ENCODE peak calls at places on chromosomes 7 and 10, in five cellular contexts. One of them, this sample, is unnamed.

GRCh38 chr10:80199828-80200227 is 5.5 kb downstream of the ANXA11 start:
- DNase-seq in trophoblast cell: peak
- DNase-seq in neuronal stem cell: no peak
- DNase-seq in H9: no peak
- DNase-seq in mesenchymal stem cell: peak
- DNase-seq in this sample: no peak

GRCh38 chr7:138245682-138246081 is 169.4 kb downstream of the AKR1D1 start:
- DNase-seq in mesenchymal stem cell: peak
- DNase-seq in trophoblast cell: peak
- DNase-seq in H9: no peak
- DNase-seq in neuronal stem cell: no peak
- DNase-seq in this sample: no peak

GRCh38 chr7:131563918-131564317 is 7.5 kb upstream of the PODXL start:
- DNase-seq in H9: no peak
- DNase-seq in trophoblast cell: no peak
- DNase-seq in mesenchymal stem cell: no peak
- DNase-seq in neuronal stem cell: no peak
- DNase-seq in this sample: no peak

GRCh38 chr7:147771344-147771743 is 819.2 kb upstream of the C7orf33 start:
- DNase-seq in neuronal stem cell: peak
- DNase-seq in trophoblast cell: no peak
- DNase-seq in H9: no peak
- DNase-seq in mesenchymal stem cell: no peak
- DNase-seq in this sample: no peak

GRCh38 chr7:150903627-150904026 is 51.3 kb downstream of the AOC1 start:
- DNase-seq in H9: no peak
- DNase-seq in neuronal stem cell: no peak
- DNase-seq in mesenchymal stem cell: no peak
- DNase-seq in trophoblast cell: no peak
- DNase-seq in this sample: no peak

GRCh38 chr10:30835146-30835545 is 196.5 kb downstream of the ZNF438 start:
- DNase-seq in H9: no peak
- DNase-seq in trophoblast cell: no peak
- DNase-seq in neuronal stem cell: peak
- DNase-seq in mesenchymal stem cell: no peak
- DNase-seq in this sample: no peak

GRCh38 chr7:519974-520458 is 370 bp upstream of the PDGFA start:
- DNase-seq in mesenchymal stem cell: peak
- DNase-seq in neuronal stem cell: no peak
- DNase-seq in H9: peak
- DNase-seq in trophoblast cell: peak
- DNase-seq in this sample: peak

GRCh38 chr7:1928555-1929348 is 258.7 kb downstream of the ELFN1 start:
- DNase-seq in neuronal stem cell: no peak
- DNase-seq in H9: no peak
- DNase-seq in trophoblast cell: no peak
- DNase-seq in mesenchymal stem cell: no peak
- DNase-seq in this sample: no peak

GRCh38 chr7:159083698-159084068 is 61.0 kb downstream of the VIPR2 start:
- DNase-seq in H9: peak
- DNase-seq in neuronal stem cell: no peak
- DNase-seq in trophoblast cell: no peak
- DNase-seq in mesenchymal stem cell: no peak
- DNase-seq in this sample: no peak

GRCh38 chr7:134329614-134330316 is 13.0 kb upstream of the SLC35B4 start:
- DNase-seq in neuronal stem cell: no peak
- DNase-seq in mesenchymal stem cell: no peak
- DNase-seq in trophoblast cell: no peak
- DNase-seq in H9: no peak
- DNase-seq in this sample: no peak

GRCh38 chr7:128076831-128077271 is 45.6 kb upstream of the LRRC4 start:
- DNase-seq in mesenchymal stem cell: no peak
- DNase-seq in H9: no peak
- DNase-seq in trophoblast cell: no peak
- DNase-seq in neuronal stem cell: no peak
- DNase-seq in this sample: no peak

GRCh38 chr10:78389419-78389818 is 355.8 kb downstream of the RPS24 start:
- DNase-seq in mesenchymal stem cell: no peak
- DNase-seq in neuronal stem cell: no peak
- DNase-seq in H9: no peak
- DNase-seq in trophoblast cell: no peak
- DNase-seq in this sample: no peak

GRCh38 chr10:116809528-116810500 is 39.5 kb upstream of the ENO4 start:
- DNase-seq in H9: peak
- DNase-seq in trophoblast cell: peak
- DNase-seq in mesenchymal stem cell: no peak
- DNase-seq in neuronal stem cell: no peak
- DNase-seq in this sample: peak

GRCh38 chr10:117664288-117664687 is 121.7 kb downstream of the EMX2 start:
- DNase-seq in H9: no peak
- DNase-seq in trophoblast cell: no peak
- DNase-seq in neuronal stem cell: no peak
- DNase-seq in mesenchymal stem cell: no peak
- DNase-seq in this sample: no peak

GRCh38 chr10:78170026-78170475 is 136.4 kb downstream of the RPS24 start:
- DNase-seq in mesenchymal stem cell: peak
- DNase-seq in H9: no peak
- DNase-seq in neuronal stem cell: no peak
- DNase-seq in trophoblast cell: no peak
- DNase-seq in this sample: no peak

GRCh38 chr10:79058899-79059771 is 9.6 kb upstream of the ZMIZ1 start:
- DNase-seq in trophoblast cell: no peak
- DNase-seq in neuronal stem cell: no peak
- DNase-seq in H9: no peak
- DNase-seq in mesenchymal stem cell: no peak
- DNase-seq in this sample: no peak

GRCh38 chr7:73827568-73828106 is 3.2 kb upstream of the CLDN4 start:
- DNase-seq in mesenchymal stem cell: no peak
- DNase-seq in trophoblast cell: no peak
- DNase-seq in neuronal stem cell: no peak
- DNase-seq in H9: peak
- DNase-seq in this sample: no peak

GRCh38 chr7:73978681-73979563 is 49.1 kb upstream of the ELN start:
- DNase-seq in H9: peak
- DNase-seq in trophoblast cell: peak
- DNase-seq in mesenchymal stem cell: no peak
- DNase-seq in neuronal stem cell: no peak
- DNase-seq in this sample: peak

DNA sequence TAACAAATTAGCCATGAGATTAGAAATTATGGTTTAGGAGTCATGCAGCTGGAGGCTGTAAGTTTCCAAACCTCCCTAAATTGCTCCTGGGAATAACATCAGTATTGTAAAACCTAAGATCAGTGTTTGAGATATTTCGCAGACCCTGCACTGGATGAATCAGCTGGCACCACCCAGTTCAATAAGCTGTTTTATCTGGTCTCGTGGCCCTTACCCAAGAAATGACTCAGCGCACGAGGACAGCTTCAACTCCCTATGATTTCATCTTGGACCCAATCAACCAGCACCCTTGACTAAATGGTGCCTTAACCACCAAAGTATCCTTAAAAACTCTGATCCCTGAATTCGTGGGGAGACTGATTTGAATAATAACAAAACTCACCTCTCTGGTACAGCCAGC is 482.0 kb upstream of the PCDH15 start:
- DNase-seq in neuronal stem cell: no peak
- DNase-seq in mesenchymal stem cell: peak
- DNase-seq in trophoblast cell: peak
- DNase-seq in H9: no peak
- DNase-seq in this sample: no peak
- H2BK12ac ChIP-seq in neuronal stem cell: no peak
- H2BK12ac ChIP-seq in mesenchymal stem cell: no peak
- H2BK12ac ChIP-seq in trophoblast cell: no peak
- H2BK12ac ChIP-seq in H9: no peak
- H2BK12ac ChIP-seq in this sample: no peak

GRCh38 chr7:47889723-47890122 is 58.5 kb downstream of the PKD1L1 start:
- DNase-seq in mesenchymal stem cell: no peak
- DNase-seq in trophoblast cell: no peak
- DNase-seq in neuronal stem cell: no peak
- DNase-seq in H9: no peak
- DNase-seq in this sample: no peak

GRCh38 chr7:47888371-47889265 is 59.6 kb downstream of the PKD1L1 start:
- DNase-seq in mesenchymal stem cell: no peak
- DNase-seq in neuronal stem cell: no peak
- DNase-seq in H9: no peak
- DNase-seq in trophoblast cell: no peak
- DNase-seq in this sample: no peak

GRCh38 chr7:47890606-47891005 is 57.7 kb downstream of the PKD1L1 start:
- DNase-seq in trophoblast cell: no peak
- DNase-seq in H9: no peak
- DNase-seq in neuronal stem cell: no peak
- DNase-seq in mesenchymal stem cell: no peak
- DNase-seq in this sample: no peak

GRCh38 chr7:47887016-47887640 is 61.1 kb downstream of the PKD1L1 start:
- DNase-seq in neuronal stem cell: no peak
- DNase-seq in H9: no peak
- DNase-seq in trophoblast cell: no peak
- DNase-seq in mesenchymal stem cell: no peak
- DNase-seq in this sample: peak

DNA sequence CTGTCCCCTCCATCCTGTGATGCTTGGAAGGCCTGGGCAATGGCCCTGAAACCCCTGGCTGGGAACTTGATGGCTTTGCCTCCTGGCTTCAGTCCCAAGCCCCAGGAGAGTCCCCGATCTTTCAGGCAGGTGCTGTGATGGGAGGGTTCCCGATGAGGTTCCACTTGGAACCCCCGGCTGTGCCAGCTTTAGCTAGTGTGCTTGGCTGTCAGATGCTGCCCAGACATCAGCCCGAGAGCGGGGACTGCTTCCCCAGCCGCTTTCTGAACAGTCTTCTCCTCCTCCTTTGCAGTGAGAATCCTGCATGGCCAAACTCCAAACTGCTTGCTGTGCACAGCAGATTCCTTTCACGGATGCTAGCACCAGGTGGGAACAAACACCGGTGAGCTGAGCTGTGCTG is 58.1 kb downstream of the PKD1L1 start:
- DNase-seq in H9: no peak
- DNase-seq in trophoblast cell: no peak
- DNase-seq in mesenchymal stem cell: no peak
- DNase-seq in neuronal stem cell: no peak
- DNase-seq in this sample: peak
- H2BK12ac ChIP-seq in H9: no peak
- H2BK12ac ChIP-seq in trophoblast cell: no peak
- H2BK12ac ChIP-seq in mesenchymal stem cell: no peak
- H2BK12ac ChIP-seq in neuronal stem cell: no peak
- H2BK12ac ChIP-seq in this sample: no peak

GRCh38 chr7:81120803-81121202 is 202.0 kb upstream of the SEMA3C start:
- DNase-seq in neuronal stem cell: no peak
- DNase-seq in trophoblast cell: no peak
- DNase-seq in H9: no peak
- DNase-seq in mesenchymal stem cell: no peak
- DNase-seq in this sample: no peak
- H2BK12ac ChIP-seq in neuronal stem cell: no peak
- H2BK12ac ChIP-seq in trophoblast cell: no peak
- H2BK12ac ChIP-seq in H9: no peak
- H2BK12ac ChIP-seq in mesenchymal stem cell: no peak
- H2BK12ac ChIP-seq in this sample: no peak

GRCh38 chr10:21169271-21169670 is 272.2 kb upstream of the NEBL start:
- DNase-seq in neuronal stem cell: no peak
- DNase-seq in trophoblast cell: peak
- DNase-seq in mesenchymal stem cell: no peak
- DNase-seq in H9: no peak
- DNase-seq in this sample: no peak
- H2BK12ac ChIP-seq in neuronal stem cell: no peak
- H2BK12ac ChIP-seq in trophoblast cell: no peak
- H2BK12ac ChIP-seq in mesenchymal stem cell: no peak
- H2BK12ac ChIP-seq in H9: no peak
- H2BK12ac ChIP-seq in this sample: no peak

DNA sequence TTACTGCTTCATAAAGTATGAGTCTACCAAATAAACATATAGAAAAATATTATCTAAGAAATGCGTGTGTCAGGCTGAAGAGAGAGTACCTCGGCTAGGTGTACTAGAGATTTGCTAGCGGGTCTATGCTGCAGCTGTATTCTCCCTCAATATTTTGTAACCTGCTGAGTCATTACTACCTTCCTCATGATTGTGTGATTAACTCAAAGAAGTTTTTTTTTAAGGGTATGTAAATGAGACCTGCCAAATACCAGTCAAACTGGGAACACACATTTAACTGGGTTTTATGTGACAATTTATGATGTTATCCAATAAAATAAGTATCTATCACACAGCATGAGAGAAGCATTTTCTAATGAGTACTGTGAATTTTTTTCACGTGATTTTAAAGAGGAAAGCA is 180.4 kb downstream of the RNF133 start:
- DNase-seq in H9: no peak
- DNase-seq in mesenchymal stem cell: no peak
- DNase-seq in trophoblast cell: peak
- DNase-seq in neuronal stem cell: no peak
- DNase-seq in this sample: no peak
- H2BK12ac ChIP-seq in H9: no peak
- H2BK12ac ChIP-seq in mesenchymal stem cell: no peak
- H2BK12ac ChIP-seq in trophoblast cell: no peak
- H2BK12ac ChIP-seq in neuronal stem cell: no peak
- H2BK12ac ChIP-seq in this sample: no peak

GRCh38 chr10:43045246-43045621 is 31.6 kb upstream of the RET start:
- DNase-seq in mesenchymal stem cell: no peak
- DNase-seq in H9: no peak
- DNase-seq in trophoblast cell: no peak
- DNase-seq in neuronal stem cell: no peak
- DNase-seq in this sample: no peak
- H2BK12ac ChIP-seq in mesenchymal stem cell: no peak
- H2BK12ac ChIP-seq in H9: no peak
- H2BK12ac ChIP-seq in trophoblast cell: no peak
- H2BK12ac ChIP-seq in neuronal stem cell: peak
- H2BK12ac ChIP-seq in this sample: peak

DNA sequence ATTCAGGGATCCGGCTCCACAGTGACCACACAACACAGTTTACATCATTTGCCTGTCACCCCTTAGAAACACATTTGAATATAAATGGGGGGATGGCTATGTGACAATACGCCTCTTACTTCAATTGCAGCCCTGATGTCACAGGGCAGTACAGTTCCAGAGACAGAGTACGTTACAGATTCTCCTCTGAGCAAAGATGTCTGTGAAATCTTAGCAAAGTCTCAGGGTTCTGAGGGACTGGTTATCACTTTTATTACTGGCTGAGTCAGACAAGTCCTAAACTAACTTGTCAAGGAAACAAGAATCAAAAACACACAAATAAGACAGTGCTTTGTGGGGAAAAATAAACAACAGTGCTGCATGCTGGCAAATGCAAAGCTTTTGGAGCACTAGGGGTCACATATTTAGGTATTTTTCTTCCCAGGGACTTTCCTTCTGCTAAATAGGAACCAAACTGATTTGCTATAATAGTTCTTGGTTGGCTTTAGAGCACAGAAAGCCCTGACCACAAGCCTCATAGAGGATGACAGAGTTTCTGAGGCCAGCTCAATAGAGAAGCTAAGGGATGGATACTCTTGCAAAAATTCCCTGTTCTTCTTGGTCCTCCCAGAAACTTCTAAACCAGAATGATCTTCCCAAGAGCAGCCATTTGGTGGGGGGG is 501.6 kb downstream of the GRID1 start:
- DNase-seq in mesenchymal stem cell: peak
- DNase-seq in neuronal stem cell: no peak
- DNase-seq in H9: no peak
- DNase-seq in trophoblast cell: no peak
- DNase-seq in this sample: no peak
- H2BK12ac ChIP-seq in mesenchymal stem cell: no peak
- H2BK12ac ChIP-seq in neuronal stem cell: no peak
- H2BK12ac ChIP-seq in H9: no peak
- H2BK12ac ChIP-seq in trophoblast cell: no peak
- H2BK12ac ChIP-seq in this sample: no peak

This sample was measured in H1.